ENCODE peak calls at places on chromosomes 5 and 9, in six cellular contexts. G, I, W, N, Z and S are unnamed samples.

GRCh38 chr5:131671994-131672655 is 37.1 kb upstream of the RAPGEF6 start:
- DNase-seq in G (peak), I (no peak), W (no peak), N (peak), Z (peak), S (no peak)

GRCh38 chr5:149030392-149030791 is 32.5 kb downstream of the SH3TC2 start:
- DNase-seq in G (no peak), I (no peak), W (no peak), N (no peak), Z (no peak), S (no peak)

GRCh38 chr9:112861155-112861554 is 29.5 kb downstream of the SLC46A2 start:
- DNase-seq in G (peak), I (no peak), W (no peak), N (no peak), Z (no peak), S (no peak)

GRCh38 chr9:81620009-81620405 is 69.3 kb downstream of the TLE1 start:
- DNase-seq in G (no peak), I (no peak), W (no peak), N (peak), Z (no peak), S (no peak)

GRCh38 chr5:55634204-55634785 is 77.8 kb downstream of the SLC38A9 start:
- DNase-seq in G (no peak), I (no peak), W (no peak), N (no peak), Z (no peak), S (no peak)

GRCh38 chr9:117737721-117738226 is 33.6 kb downstream of the TLR4 start:
- DNase-seq in G (no peak), I (no peak), W (no peak), N (no peak), Z (no peak), S (no peak)

GRCh38 chr9:76018244-76018643 is 127.8 kb downstream of the PCSK5 start:
- DNase-seq in G (no peak), I (no peak), W (no peak), N (no peak), Z (no peak), S (peak)

GRCh38 chr9:92035146-92035545 is 80.1 kb downstream of the SPTLC1 start:
- DNase-seq in G (no peak), I (no peak), W (no peak), N (no peak), Z (no peak), S (no peak)

GRCh38 chr5:154837009-154837881 is 13.2 kb downstream of the FAXDC2 start:
- DNase-seq in G (peak), I (no peak), W (no peak), N (no peak), Z (no peak), S (no peak)

GRCh38 chr5:6710551-6711318 is 2.5 kb upstream of the TENT4A start:
- DNase-seq in G (no peak), I (no peak), W (no peak), N (no peak), Z (no peak), S (no peak)

GRCh38 chr5:81852277-81853004 is 101.5 kb upstream of the SSBP2 start:
- DNase-seq in G (no peak), I (no peak), W (peak), N (peak), Z (peak), S (peak)

GRCh38 chr5:83035373-83036170 is 41.6 kb downstream of the TMEM167A start:
- DNase-seq in G (no peak), I (no peak), W (no peak), N (no peak), Z (no peak), S (no peak)

GRCh38 chr5:129063483-129064136 is 30.9 kb upstream of the ISOC1 start:
- DNase-seq in G (no peak), I (no peak), W (no peak), N (peak), Z (no peak), S (no peak)
- TF ChIP-seq JUN in G (no peak), I (no peak), W (no peak), N (no peak), Z (no peak), S (no peak)

DNA sequence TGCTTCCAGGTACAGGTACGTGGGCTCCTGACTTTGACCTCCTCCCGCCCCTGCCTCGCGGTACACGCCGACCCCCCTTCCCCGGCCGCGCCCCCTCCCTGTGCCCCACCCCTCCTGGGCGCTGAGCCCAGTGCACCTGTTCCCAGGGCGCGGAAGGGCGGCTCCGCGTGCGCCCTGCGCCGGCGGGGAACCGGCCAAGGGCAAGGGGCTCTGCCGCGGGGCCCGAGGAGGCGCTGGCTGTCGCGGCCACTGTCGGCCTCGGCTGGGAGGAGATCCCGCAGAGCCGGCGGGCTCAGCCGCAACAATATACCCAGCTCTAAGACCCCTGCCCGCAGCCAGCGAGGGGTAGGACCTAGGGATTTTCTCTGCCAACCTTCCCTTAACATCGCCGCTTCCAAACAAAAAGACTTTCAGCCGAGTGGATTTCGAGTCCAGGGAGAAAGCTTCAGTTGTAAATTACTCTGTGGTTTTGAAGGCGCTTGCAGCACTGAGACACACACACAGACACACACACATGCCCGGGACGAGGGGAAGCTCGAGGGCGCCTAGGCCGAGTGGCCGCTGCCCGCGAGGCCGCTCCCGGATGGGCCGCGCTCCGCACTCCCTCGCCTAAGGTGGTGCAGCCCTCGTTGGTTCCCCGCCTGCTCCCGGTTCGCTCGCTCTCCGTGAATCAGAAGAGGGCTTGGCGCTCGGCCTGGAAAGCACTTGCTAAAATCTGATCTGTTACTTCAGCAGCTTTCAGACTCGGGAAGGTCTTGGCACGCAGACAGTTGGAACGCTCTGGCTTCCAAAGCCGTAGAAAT is 1.2 kb downstream of the FGF18 start:
- DNase-seq in G (no peak), I (no peak), W (no peak), N (peak), Z (no peak), S (peak)
- TF ChIP-seq JUN in G (no peak), I (no peak), W (no peak), N (no peak), Z (no peak), S (no peak)

DNA sequence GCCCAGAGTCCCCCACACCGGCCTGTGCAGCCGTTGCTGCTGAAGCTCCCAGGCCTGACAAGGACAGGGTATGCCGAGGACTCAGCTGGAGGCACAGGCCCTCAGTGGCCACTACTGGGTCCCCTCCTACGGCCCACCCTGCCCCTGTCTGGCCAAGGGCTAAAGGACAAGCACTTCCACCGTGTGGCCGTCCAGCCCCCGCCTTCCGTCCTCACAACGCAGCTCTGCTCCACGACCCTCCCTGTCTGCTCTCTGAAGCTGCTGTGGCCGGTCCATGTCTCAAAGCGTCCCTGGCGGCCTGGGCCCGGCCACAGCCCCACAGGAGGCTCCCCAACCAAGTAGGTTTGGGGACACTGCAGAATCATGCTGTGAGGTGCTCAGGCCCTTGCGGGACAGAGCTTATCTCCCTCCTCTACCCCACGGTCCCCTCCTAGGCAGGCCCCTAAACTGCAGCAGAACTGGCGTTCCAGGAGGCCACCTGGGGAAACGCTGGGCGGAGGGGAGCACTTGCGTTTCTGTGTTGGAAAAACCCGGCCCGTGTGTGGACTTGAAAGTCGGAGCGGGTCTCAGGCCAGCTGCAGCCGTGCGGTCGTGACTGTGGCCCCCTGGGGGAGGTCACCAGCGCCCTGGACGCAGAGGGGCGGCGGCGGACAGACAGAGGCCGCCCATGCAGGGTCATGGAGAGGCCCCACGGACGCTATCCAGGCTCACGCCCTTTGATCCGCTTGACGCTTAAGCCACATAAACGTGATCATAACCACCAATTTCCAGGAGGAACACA is 45.6 kb downstream of the NKD2 start:
- DNase-seq in G (no peak), I (no peak), W (no peak), N (no peak), Z (no peak), S (no peak)
- TF ChIP-seq JUN in G (no peak), I (no peak), W (no peak), N (no peak), Z (no peak), S (no peak)

DNA sequence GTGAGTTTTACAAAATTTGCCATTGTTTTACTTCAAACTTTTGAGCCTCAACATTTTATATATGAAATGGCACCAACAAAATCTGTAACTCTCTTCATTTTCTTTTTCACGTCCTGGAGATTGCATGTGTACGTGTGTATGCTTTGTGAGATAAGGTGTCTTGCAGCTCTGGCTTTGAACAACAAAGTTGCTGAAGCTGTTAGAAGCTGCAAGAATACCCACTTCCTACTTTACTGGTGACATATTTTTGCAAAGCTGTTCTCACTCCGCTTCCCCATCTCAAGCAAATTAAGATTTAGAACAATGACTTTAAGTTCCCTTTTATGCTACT is 41.8 kb downstream of the FYB1 start:
- DNase-seq in G (no peak), I (no peak), W (no peak), N (no peak), Z (peak), S (no peak)
- TF ChIP-seq JUN in G (no peak), I (no peak), W (no peak), N (no peak), Z (no peak), S (no peak)

DNA sequence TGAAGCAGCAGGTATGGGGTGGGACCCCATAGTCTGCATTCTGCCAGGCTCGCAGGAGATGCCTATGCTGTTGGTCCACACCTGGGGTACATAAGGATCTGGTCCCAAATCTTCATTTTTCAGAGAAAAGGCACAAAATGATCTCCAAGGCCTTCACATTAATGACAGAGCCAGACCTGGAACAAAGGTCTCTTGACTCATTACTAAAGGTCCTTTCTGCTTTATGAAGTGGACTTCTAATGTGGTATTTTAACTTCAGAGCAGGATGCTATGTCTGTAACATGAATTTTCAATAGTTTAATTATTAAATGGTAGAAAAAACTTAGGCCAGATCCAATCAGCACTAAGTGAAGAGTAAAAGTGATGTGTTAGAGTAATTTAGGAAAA is 38.0 kb downstream of the DMGDH start:
- DNase-seq in G (peak), I (no peak), W (no peak), N (no peak), Z (no peak), S (no peak)
- TF ChIP-seq JUN in G (no peak), I (no peak), W (no peak), N (no peak), Z (no peak), S (no peak)